ENCODE peak calls at places on chromosomes 11 and 22, in six cellular contexts. B, V, P, E, N and R are unnamed samples.

GRCh38 chr11:57597971-57598830 is 716 bp downstream of the SERPING1 start:
- DNase-seq in B (peak), V (peak), P (peak), E (peak), N (peak), R (peak)

GRCh38 chr22:20238567-20239062 is 29.5 kb downstream of the RTN4R start:
- DNase-seq in B (peak), V (no peak), P (peak), E (peak), N (peak), R (peak)

GRCh38 chr11:94790771-94791180 is 22.6 kb downstream of the AMOTL1 start:
- DNase-seq in B (no peak), V (peak), P (no peak), E (no peak), N (no peak), R (no peak)

GRCh38 chr11:113896156-113896879 is 8.3 kb upstream of the HTR3B start:
- DNase-seq in B (peak), V (peak), P (peak), E (peak), N (peak), R (no peak)

GRCh38 chr11:95149659-95150294 is 60.1 kb downstream of the ENDOD1 start:
- DNase-seq in B (peak), V (no peak), P (peak), E (peak), N (peak), R (peak)

GRCh38 chr11:50070389-50070788 is 37.7 kb downstream of the OR4C45 start:
- DNase-seq in B (no peak), V (no peak), P (no peak), E (no peak), N (no peak), R (no peak)

GRCh38 chr22:46934746-46935491 is 172.5 kb downstream of the TBC1D22A start:
- DNase-seq in B (no peak), V (peak), P (peak), E (peak), N (peak), R (no peak)

GRCh38 chr11:122115520-122116343 is at the start of gene BLID:
- DNase-seq in B (peak), V (peak), P (peak), E (peak), N (peak), R (no peak)

GRCh38 chr11:64059339-64060176 is 23.8 kb downstream of the FLRT1 start:
- DNase-seq in B (peak), V (no peak), P (peak), E (peak), N (no peak), R (no peak)

GRCh38 chr11:121133046-121133445 is 32.0 kb downstream of the TECTA start:
- DNase-seq in B (no peak), V (no peak), P (no peak), E (no peak), N (no peak), R (no peak)

GRCh38 chr11:21866781-21867180 is 326.1 kb upstream of the ANO5 start:
- DNase-seq in B (no peak), V (no peak), P (no peak), E (no peak), N (no peak), R (no peak)

GRCh38 chr11:122538060-122538459 is 117.5 kb upstream of the UBASH3B start:
- DNase-seq in B (no peak), V (no peak), P (no peak), E (no peak), N (no peak), R (no peak)

GRCh38 chr11:2300936-2301630 is 635 bp downstream of the C11orf21 start:
- DNase-seq in B (no peak), V (no peak), P (no peak), E (no peak), N (no peak), R (no peak)

GRCh38 chr11:105718641-105719040 is 108.8 kb downstream of the GRIA4 start:
- DNase-seq in B (no peak), V (no peak), P (no peak), E (no peak), N (peak), R (no peak)

GRCh38 chr11:15720460-15720859 is 605.7 kb downstream of the INSC start:
- DNase-seq in B (no peak), V (peak), P (no peak), E (no peak), N (peak), R (no peak)

GRCh38 chr11:32231909-32232493 is 141.1 kb downstream of the RCN1 start:
- DNase-seq in B (peak), V (peak), P (peak), E (peak), N (peak), R (peak)

GRCh38 chr11:17932472-17932871 is 80.4 kb downstream of the SERGEF start:
- DNase-seq in B (no peak), V (no peak), P (peak), E (no peak), N (no peak), R (no peak)

GRCh38 chr22:41367680-41368542 is 13.8 kb upstream of the TEF start:
- DNase-seq in B (peak), V (peak), P (no peak), E (no peak), N (no peak), R (no peak)

GRCh38 chr22:46578251-46578823 is 40.9 kb upstream of the CELSR1 start:
- DNase-seq in B (peak), V (no peak), P (no peak), E (no peak), N (no peak), R (no peak)

GRCh38 chr11:16293204-16293681 is 63.1 kb downstream of the SOX6 start:
- DNase-seq in B (no peak), V (peak), P (peak), E (no peak), N (peak), R (no peak)

GRCh38 chr22:47370448-47371262 is 608.2 kb downstream of the TBC1D22A start:
- DNase-seq in B (no peak), V (no peak), P (no peak), E (no peak), N (no peak), R (no peak)

GRCh38 chr11:45378516-45378915 is 92.4 kb upstream of the SYT13 start:
- DNase-seq in B (no peak), V (no peak), P (no peak), E (no peak), N (no peak), R (no peak)

GRCh38 chr11:3959015-3959917 is 103.8 kb downstream of the STIM1 start:
- DNase-seq in B (no peak), V (peak), P (peak), E (no peak), N (peak), R (no peak)

GRCh38 chr11:2789791-2790580 is 90.2 kb upstream of the KCNQ1OT1 start:
- DNase-seq in B (no peak), V (no peak), P (no peak), E (no peak), N (no peak), R (no peak)

GRCh38 chr11:19917069-19917468 is 204.4 kb downstream of the NAV2 start:
- DNase-seq in B (no peak), V (no peak), P (no peak), E (no peak), N (no peak), R (no peak)

GRCh38 chr11:70545626-70545945 is 147.3 kb downstream of the CTTN start:
- DNase-seq in B (no peak), V (no peak), P (no peak), E (no peak), N (no peak), R (no peak)

GRCh38 chr11:102171101-102171500 is 60.9 kb downstream of the YAP1 start:
- DNase-seq in B (no peak), V (peak), P (no peak), E (no peak), N (peak), R (no peak)

GRCh38 chr11:76184551-76184993 is 21.7 kb downstream of the WNT11 start:
- DNase-seq in B (no peak), V (peak), P (peak), E (no peak), N (peak), R (no peak)

GRCh38 chr11:101974255-101974654 is 57.9 kb upstream of the ANGPTL5 start:
- DNase-seq in B (no peak), V (peak), P (no peak), E (no peak), N (peak), R (no peak)

GRCh38 chr11:120116966-120117365 is 20.9 kb downstream of the TRIM29 start:
- DNase-seq in B (no peak), V (no peak), P (no peak), E (no peak), N (no peak), R (no peak)

GRCh38 chr22:27416553-27417427 is 384.8 kb downstream of the MN1 start:
- DNase-seq in B (peak), V (peak), P (peak), E (peak), N (peak), R (no peak)

GRCh38 chr22:21450858-21451331 is 16.3 kb upstream of the TMEM191C start:
- DNase-seq in B (peak), V (no peak), P (no peak), E (no peak), N (no peak), R (no peak)

GRCh38 chr22:28594784-28595324 is 84.8 kb downstream of the TTC28 start:
- DNase-seq in B (no peak), V (peak), P (peak), E (no peak), N (peak), R (peak)

DNA sequence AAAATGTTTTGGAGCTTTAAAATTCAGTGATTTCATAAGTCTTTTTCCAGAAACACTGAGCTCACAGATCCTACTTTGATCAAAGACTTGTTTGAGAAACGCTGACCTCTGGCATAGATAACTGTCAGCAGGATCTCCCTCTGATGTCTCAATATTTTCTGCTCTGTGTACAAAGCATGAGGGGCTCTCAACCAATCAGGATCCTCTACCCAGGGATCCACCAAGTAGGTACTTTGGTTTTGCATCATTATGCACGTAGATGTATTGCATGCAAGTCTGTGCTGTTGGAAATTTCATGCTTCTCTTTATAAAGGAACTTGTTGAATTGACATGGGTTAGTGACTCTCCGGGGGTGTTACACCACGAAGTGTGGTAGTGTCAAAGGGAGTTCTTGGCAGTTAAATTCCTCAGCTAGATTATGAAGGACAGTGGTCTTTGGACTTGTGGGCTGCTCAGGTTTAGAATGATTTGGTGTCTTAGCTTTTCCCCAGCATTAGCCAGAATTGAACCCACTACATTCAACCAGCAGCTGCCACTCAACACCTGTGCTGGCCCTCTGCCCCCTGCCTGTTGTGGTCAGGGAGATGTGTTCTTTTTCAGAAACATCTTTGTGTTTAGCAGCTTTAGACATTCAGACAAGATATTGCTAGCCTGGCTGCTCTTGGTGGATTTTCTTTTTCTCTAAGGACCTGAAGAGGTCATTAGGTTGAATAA is 1.7 kb upstream of the DIXDC1 start:
- DNase-seq in B (no peak), V (peak), P (no peak), E (no peak), N (peak), R (no peak)
- H2BK5ac ChIP-seq in B (no peak), V (peak), P (no peak), E (no peak), N (no peak), R (no peak)

GRCh38 chr11:47641585-47642098 is 717 bp downstream of the MTCH2 start:
- DNase-seq in B (no peak), V (no peak), P (peak), E (no peak), N (no peak), R (no peak)

GRCh38 chr11:47645500-47645899 is 3.1 kb upstream of the MTCH2 start:
- DNase-seq in B (no peak), V (no peak), P (no peak), E (no peak), N (no peak), R (no peak)

GRCh38 chr11:47646019-47646418 is 3.7 kb upstream of the MTCH2 start:
- DNase-seq in B (no peak), V (no peak), P (no peak), E (no peak), N (no peak), R (no peak)

DNA sequence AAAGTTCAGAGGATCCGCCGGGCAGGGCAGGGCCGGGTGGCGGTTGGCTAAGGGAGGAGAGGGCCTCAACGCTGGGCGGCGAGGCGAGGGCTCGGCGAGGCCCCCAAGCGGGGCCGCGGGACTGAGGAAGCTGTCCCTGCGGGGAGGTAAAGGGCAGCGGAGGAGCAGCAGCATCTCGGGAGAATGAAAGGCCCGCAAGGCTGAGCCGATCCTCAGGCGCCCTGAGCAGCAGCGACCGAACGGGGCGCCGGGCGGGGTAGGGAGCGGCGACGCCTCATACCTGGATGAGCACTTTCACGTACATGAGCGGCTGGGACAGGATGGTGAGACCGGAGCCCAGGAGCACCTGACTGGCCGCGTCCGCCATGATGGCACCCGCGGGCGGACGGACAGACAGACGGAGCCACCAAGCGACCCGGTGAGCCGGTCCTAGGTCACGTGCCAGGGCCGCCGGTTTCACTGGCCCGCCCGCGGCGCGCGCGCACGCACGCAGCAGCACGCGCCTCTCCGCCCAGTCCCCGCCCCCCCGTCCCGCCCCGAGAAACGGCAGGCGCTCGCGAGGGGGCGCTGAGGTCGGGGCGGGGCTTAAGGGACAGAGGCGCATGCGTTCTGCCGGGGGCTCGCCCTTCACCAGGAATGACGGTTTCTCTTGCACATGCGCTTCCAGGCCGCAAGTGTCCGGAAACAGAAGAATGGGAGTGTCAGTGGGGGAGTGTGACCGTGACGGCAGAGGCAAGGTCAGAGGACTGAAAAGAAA is at the start of gene MTCH2:
- DNase-seq in B (peak), V (peak), P (peak), E (peak), N (peak), R (peak)
- H2BK5ac ChIP-seq in B (no peak), V (peak), P (no peak), E (peak), N (peak), R (peak)

GRCh38 chr11:839875-840617 is 2.3 kb downstream of the POLR2L start:
- DNase-seq in B (no peak), V (no peak), P (no peak), E (no peak), N (no peak), R (no peak)

GRCh38 chr11:843818-844692 is 1.4 kb downstream of the TSPAN4 start:
- DNase-seq in B (peak), V (peak), P (peak), E (peak), N (peak), R (no peak)

GRCh38 chr11:842370-843002 is at the start of the genes POLR2L and TSPAN4:
- DNase-seq in B (peak), V (peak), P (peak), E (peak), N (peak), R (peak)

GRCh38 chr11:843086-843704 is 543 bp downstream of the TSPAN4 start:
- DNase-seq in B (no peak), V (no peak), P (no peak), E (no peak), N (peak), R (no peak)

GRCh38 chr11:841981-842369 is 354 bp downstream of the POLR2L start:
- DNase-seq in B (no peak), V (no peak), P (no peak), E (no peak), N (no peak), R (no peak)
- H2BK5ac ChIP-seq in B (no peak), V (peak), P (no peak), E (peak), N (no peak), R (peak)

GRCh38 chr11:67673902-67674301 is 521 bp downstream of the ALDH3B2 start:
- DNase-seq in B (no peak), V (no peak), P (no peak), E (no peak), N (no peak), R (no peak)
- H2BK5ac ChIP-seq in B (no peak), V (no peak), P (no peak), E (no peak), N (no peak), R (no peak)

DNA sequence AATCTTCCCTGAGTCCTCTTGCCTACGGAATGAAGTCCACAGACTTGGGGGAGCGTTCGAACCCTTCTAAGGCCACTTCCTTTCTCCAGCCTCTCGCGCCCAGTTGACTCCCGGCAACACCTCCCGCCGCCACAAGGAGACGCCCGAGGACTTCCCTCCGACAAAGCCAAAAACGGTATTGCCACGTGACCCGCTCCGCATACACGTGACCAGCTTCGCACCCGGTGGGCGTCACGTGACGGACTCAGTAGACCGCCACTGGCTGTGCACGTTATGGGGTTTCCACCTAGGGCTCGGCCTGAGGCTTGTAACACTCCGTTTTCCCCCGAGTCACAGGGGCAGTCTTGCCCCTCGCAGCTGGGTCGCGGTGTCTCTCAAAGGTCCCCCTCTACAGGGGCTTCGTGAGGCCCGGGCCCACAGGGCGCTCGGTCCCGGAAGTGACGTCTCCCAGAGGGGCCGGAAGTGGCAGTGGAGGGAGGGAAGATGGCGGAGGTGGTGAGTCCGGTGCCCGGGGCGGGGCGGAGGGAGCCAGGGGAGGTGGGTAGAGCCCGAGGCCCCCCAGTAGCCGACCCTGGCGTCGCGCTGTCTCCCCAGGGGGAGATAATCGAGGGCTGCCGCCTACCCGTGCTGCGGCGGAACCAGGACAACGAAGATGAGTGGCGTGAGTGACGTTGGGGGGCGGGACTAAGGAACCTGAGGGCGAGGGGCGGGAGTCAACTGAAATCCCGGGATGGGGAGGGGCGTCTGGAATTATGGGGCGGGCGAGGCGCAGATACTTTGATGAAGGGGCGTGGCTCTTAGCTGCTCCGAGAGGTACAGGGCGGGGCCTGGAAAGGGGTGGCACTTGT is at the start of gene KAT5:
- DNase-seq in B (peak), V (peak), P (peak), E (peak), N (peak), R (peak)
- H2BK5ac ChIP-seq in B (no peak), V (peak), P (peak), E (peak), N (peak), R (peak)

GRCh38 chr11:126082251-126083109 is 19.8 kb upstream of the CDON start:
- DNase-seq in B (peak), V (no peak), P (no peak), E (peak), N (no peak), R (no peak)

GRCh38 chr11:126083829-126084607 is 21.4 kb upstream of the CDON start:
- DNase-seq in B (no peak), V (no peak), P (no peak), E (no peak), N (no peak), R (peak)

GRCh38 chr11:126079640-126080205 is 17.1 kb upstream of the CDON start:
- DNase-seq in B (peak), V (no peak), P (peak), E (no peak), N (no peak), R (no peak)

GRCh38 chr11:126080206-126080941 is 17.7 kb upstream of the CDON start:
- DNase-seq in B (no peak), V (no peak), P (peak), E (no peak), N (no peak), R (no peak)

GRCh38 chr11:126081915-126082250 is 19.2 kb upstream of the CDON start:
- DNase-seq in B (no peak), V (no peak), P (no peak), E (no peak), N (no peak), R (no peak)
- H2BK5ac ChIP-seq in B (no peak), V (no peak), P (no peak), E (peak), N (no peak), R (no peak)

GRCh38 chr22:48591286-48592065 is 1236.2 kb downstream of the BRD1 start:
- DNase-seq in B (no peak), V (no peak), P (no peak), E (no peak), N (no peak), R (no peak)
- H2BK5ac ChIP-seq in B (no peak), V (no peak), P (no peak), E (no peak), N (no peak), R (peak)